ENCODE peak calls at places on chromosomes 2 and 18, in nine cellular contexts. One of them, this sample, is unnamed.

GRCh38 chr18:46166261-46166970 is 62.2 kb downstream of the HAUS1 start:
- DNase-seq in iPS DF 19.7: peak; percentile 79
- DNase-seq in esophagus squamous epithelium: no peak
- DNase-seq in putamen: no peak
- DNase-seq in WERI-Rb-1: no peak
- DNase-seq in CD8-positive, alpha-beta T cell: no peak
- DNase-seq in head of caudate nucleus: no peak
- DNase-seq in GM19239: no peak
- DNase-seq in C1 segment of cervical spinal cord: no peak
- DNase-seq in this sample: no peak

GRCh38 chr2:88081924-88082609 is 14.4 kb downstream of the SMYD1 start:
- DNase-seq in head of caudate nucleus: no peak
- DNase-seq in C1 segment of cervical spinal cord: no peak
- DNase-seq in WERI-Rb-1: no peak
- DNase-seq in iPS DF 19.7: no peak
- DNase-seq in CD8-positive, alpha-beta T cell: no peak
- DNase-seq in putamen: peak; percentile 25
- DNase-seq in GM19239: no peak
- DNase-seq in esophagus squamous epithelium: no peak
- DNase-seq in this sample: no peak

GRCh38 chr2:27212626-27213471 is 781 bp upstream of the SLC5A6 start:
- DNase-seq in iPS DF 19.7: no peak
- DNase-seq in WERI-Rb-1: peak; percentile 22
- DNase-seq in putamen: no peak
- DNase-seq in CD8-positive, alpha-beta T cell: no peak
- DNase-seq in esophagus squamous epithelium: no peak
- DNase-seq in C1 segment of cervical spinal cord: no peak
- DNase-seq in head of caudate nucleus: no peak
- DNase-seq in GM19239: no peak
- DNase-seq in this sample: peak; percentile 56

GRCh38 chr2:171523339-171523931 is 1.2 kb downstream of the CYBRD1 start:
- DNase-seq in WERI-Rb-1: peak; percentile 58
- DNase-seq in head of caudate nucleus: peak; percentile 89
- DNase-seq in iPS DF 19.7: peak; percentile 28
- DNase-seq in GM19239: peak; percentile 23
- DNase-seq in esophagus squamous epithelium: no peak
- DNase-seq in putamen: peak; percentile 83
- DNase-seq in CD8-positive, alpha-beta T cell: no peak
- DNase-seq in C1 segment of cervical spinal cord: peak; percentile 44
- DNase-seq in this sample: peak; percentile 64

GRCh38 chr2:204545861-204546773 is 842 bp downstream of the PARD3B start:
- DNase-seq in CD8-positive, alpha-beta T cell: peak; percentile 50
- DNase-seq in iPS DF 19.7: no peak
- DNase-seq in WERI-Rb-1: peak; percentile 9
- DNase-seq in putamen: no peak
- DNase-seq in esophagus squamous epithelium: no peak
- DNase-seq in C1 segment of cervical spinal cord: no peak
- DNase-seq in GM19239: no peak
- DNase-seq in head of caudate nucleus: no peak
- DNase-seq in this sample: peak; percentile 28

GRCh38 chr18:23845988-23846630 is 156.9 kb downstream of the LAMA3 start:
- DNase-seq in C1 segment of cervical spinal cord: no peak
- DNase-seq in CD8-positive, alpha-beta T cell: no peak
- DNase-seq in head of caudate nucleus: no peak
- DNase-seq in GM19239: no peak
- DNase-seq in WERI-Rb-1: no peak
- DNase-seq in iPS DF 19.7: no peak
- DNase-seq in putamen: no peak
- DNase-seq in esophagus squamous epithelium: no peak
- DNase-seq in this sample: no peak

GRCh38 chr2:62665446-62665845 is 40.1 kb upstream of the EHBP1 start:
- DNase-seq in head of caudate nucleus: no peak
- DNase-seq in GM19239: no peak
- DNase-seq in C1 segment of cervical spinal cord: no peak
- DNase-seq in CD8-positive, alpha-beta T cell: no peak
- DNase-seq in putamen: no peak
- DNase-seq in WERI-Rb-1: no peak
- DNase-seq in iPS DF 19.7: no peak
- DNase-seq in esophagus squamous epithelium: no peak
- DNase-seq in this sample: no peak

GRCh38 chr2:133458280-133458679 is 110.0 kb downstream of the NCKAP5 start:
- DNase-seq in esophagus squamous epithelium: no peak
- DNase-seq in CD8-positive, alpha-beta T cell: no peak
- DNase-seq in GM19239: no peak
- DNase-seq in putamen: no peak
- DNase-seq in head of caudate nucleus: no peak
- DNase-seq in C1 segment of cervical spinal cord: no peak
- DNase-seq in WERI-Rb-1: no peak
- DNase-seq in iPS DF 19.7: no peak
- DNase-seq in this sample: peak; percentile 94

GRCh38 chr2:152483276-152483996 is 148.5 kb downstream of the FMNL2 start:
- DNase-seq in GM19239: no peak
- DNase-seq in WERI-Rb-1: no peak
- DNase-seq in head of caudate nucleus: no peak
- DNase-seq in CD8-positive, alpha-beta T cell: no peak
- DNase-seq in putamen: no peak
- DNase-seq in C1 segment of cervical spinal cord: no peak
- DNase-seq in esophagus squamous epithelium: no peak
- DNase-seq in iPS DF 19.7: no peak
- DNase-seq in this sample: no peak

GRCh38 chr2:156526950-156527636 is 90.9 kb downstream of the GPD2 start:
- DNase-seq in iPS DF 19.7: no peak
- DNase-seq in head of caudate nucleus: no peak
- DNase-seq in GM19239: peak; percentile 7
- DNase-seq in esophagus squamous epithelium: no peak
- DNase-seq in CD8-positive, alpha-beta T cell: no peak
- DNase-seq in C1 segment of cervical spinal cord: no peak
- DNase-seq in WERI-Rb-1: no peak
- DNase-seq in putamen: no peak
- DNase-seq in this sample: no peak

GRCh38 chr2:217049931-217050330 is 190.1 kb upstream of the TNP1 start:
- DNase-seq in putamen: no peak
- DNase-seq in iPS DF 19.7: no peak
- DNase-seq in CD8-positive, alpha-beta T cell: no peak
- DNase-seq in head of caudate nucleus: no peak
- DNase-seq in C1 segment of cervical spinal cord: no peak
- DNase-seq in WERI-Rb-1: no peak
- DNase-seq in GM19239: no peak
- DNase-seq in esophagus squamous epithelium: no peak
- DNase-seq in this sample: no peak

GRCh38 chr18:10297079-10297478 is 157.4 kb upstream of the APCDD1 start:
- DNase-seq in WERI-Rb-1: no peak
- DNase-seq in iPS DF 19.7: no peak
- DNase-seq in putamen: no peak
- DNase-seq in CD8-positive, alpha-beta T cell: no peak
- DNase-seq in GM19239: no peak
- DNase-seq in C1 segment of cervical spinal cord: no peak
- DNase-seq in esophagus squamous epithelium: no peak
- DNase-seq in head of caudate nucleus: no peak
- DNase-seq in this sample: no peak

GRCh38 chr2:9545502-9545901 is 10.1 kb downstream of the ADAM17 start:
- DNase-seq in C1 segment of cervical spinal cord: no peak
- DNase-seq in WERI-Rb-1: no peak
- DNase-seq in CD8-positive, alpha-beta T cell: no peak
- DNase-seq in GM19239: no peak
- DNase-seq in putamen: no peak
- DNase-seq in esophagus squamous epithelium: no peak
- DNase-seq in head of caudate nucleus: no peak
- DNase-seq in iPS DF 19.7: no peak
- DNase-seq in this sample: no peak

GRCh38 chr2:101972621-101973434 is 18.9 kb upstream of the IL1R2 start:
- DNase-seq in esophagus squamous epithelium: no peak
- DNase-seq in WERI-Rb-1: no peak
- DNase-seq in head of caudate nucleus: no peak
- DNase-seq in iPS DF 19.7: no peak
- DNase-seq in CD8-positive, alpha-beta T cell: no peak
- DNase-seq in C1 segment of cervical spinal cord: no peak
- DNase-seq in putamen: no peak
- DNase-seq in GM19239: no peak
- DNase-seq in this sample: peak; percentile 65

GRCh38 chr2:229057997-229058553 is 213.0 kb downstream of the PID1 start:
- DNase-seq in iPS DF 19.7: no peak
- DNase-seq in putamen: no peak
- DNase-seq in GM19239: no peak
- DNase-seq in esophagus squamous epithelium: no peak
- DNase-seq in WERI-Rb-1: no peak
- DNase-seq in CD8-positive, alpha-beta T cell: no peak
- DNase-seq in head of caudate nucleus: no peak
- DNase-seq in C1 segment of cervical spinal cord: no peak
- DNase-seq in this sample: no peak

GRCh38 chr2:69916151-69916550 is 1.2 kb downstream of the MXD1 start:
- DNase-seq in putamen: no peak
- DNase-seq in CD8-positive, alpha-beta T cell: no peak
- DNase-seq in WERI-Rb-1: no peak
- DNase-seq in iPS DF 19.7: no peak
- DNase-seq in GM19239: no peak
- DNase-seq in esophagus squamous epithelium: no peak
- DNase-seq in C1 segment of cervical spinal cord: no peak
- DNase-seq in head of caudate nucleus: no peak
- DNase-seq in this sample: no peak

GRCh38 chr2:134245340-134245984 is 8.4 kb upstream of the MGAT5 start:
- DNase-seq in esophagus squamous epithelium: peak; percentile 11
- DNase-seq in putamen: peak; percentile 69
- DNase-seq in iPS DF 19.7: no peak
- DNase-seq in CD8-positive, alpha-beta T cell: peak; percentile 86
- DNase-seq in head of caudate nucleus: peak; percentile 87
- DNase-seq in WERI-Rb-1: peak; percentile 81
- DNase-seq in GM19239: no peak
- DNase-seq in C1 segment of cervical spinal cord: peak; percentile 2
- DNase-seq in this sample: peak; percentile 72

GRCh38 chr2:59998324-59998723 is 555.1 kb downstream of the BCL11A start:
- DNase-seq in GM19239: no peak
- DNase-seq in esophagus squamous epithelium: no peak
- DNase-seq in putamen: no peak
- DNase-seq in head of caudate nucleus: no peak
- DNase-seq in WERI-Rb-1: no peak
- DNase-seq in CD8-positive, alpha-beta T cell: no peak
- DNase-seq in C1 segment of cervical spinal cord: no peak
- DNase-seq in iPS DF 19.7: no peak
- DNase-seq in this sample: no peak

GRCh38 chr18:77765468-77765867 is 515.8 kb downstream of the GALR1 start:
- DNase-seq in iPS DF 19.7: no peak
- DNase-seq in CD8-positive, alpha-beta T cell: no peak
- DNase-seq in putamen: peak; percentile 31
- DNase-seq in C1 segment of cervical spinal cord: no peak
- DNase-seq in WERI-Rb-1: peak; percentile 87
- DNase-seq in GM19239: no peak
- DNase-seq in head of caudate nucleus: peak; percentile 73
- DNase-seq in esophagus squamous epithelium: no peak
- DNase-seq in this sample: peak; percentile 24

GRCh38 chr2:185919155-185919554 is 180.6 kb downstream of the FSIP2 start:
- DNase-seq in WERI-Rb-1: no peak
- DNase-seq in GM19239: no peak
- DNase-seq in head of caudate nucleus: no peak
- DNase-seq in esophagus squamous epithelium: no peak
- DNase-seq in CD8-positive, alpha-beta T cell: no peak
- DNase-seq in C1 segment of cervical spinal cord: no peak
- DNase-seq in iPS DF 19.7: no peak
- DNase-seq in putamen: no peak
- DNase-seq in this sample: peak; percentile 20

GRCh38 chr2:121659933-121660332 is 10.7 kb upstream of the CLASP1 start:
- DNase-seq in putamen: no peak
- DNase-seq in CD8-positive, alpha-beta T cell: no peak
- DNase-seq in iPS DF 19.7: no peak
- DNase-seq in C1 segment of cervical spinal cord: no peak
- DNase-seq in esophagus squamous epithelium: no peak
- DNase-seq in head of caudate nucleus: no peak
- DNase-seq in WERI-Rb-1: no peak
- DNase-seq in GM19239: no peak
- DNase-seq in this sample: no peak

GRCh38 chr2:225678792-225679191 is 279.3 kb downstream of the NYAP2 start:
- DNase-seq in putamen: no peak
- DNase-seq in WERI-Rb-1: no peak
- DNase-seq in C1 segment of cervical spinal cord: no peak
- DNase-seq in iPS DF 19.7: no peak
- DNase-seq in head of caudate nucleus: no peak
- DNase-seq in GM19239: no peak
- DNase-seq in CD8-positive, alpha-beta T cell: no peak
- DNase-seq in esophagus squamous epithelium: no peak
- DNase-seq in this sample: no peak

GRCh38 chr18:45049548-45050307 is 369.0 kb downstream of the SETBP1 start:
- DNase-seq in head of caudate nucleus: no peak
- DNase-seq in GM19239: no peak
- DNase-seq in iPS DF 19.7: no peak
- DNase-seq in putamen: no peak
- DNase-seq in esophagus squamous epithelium: no peak
- DNase-seq in C1 segment of cervical spinal cord: no peak
- DNase-seq in WERI-Rb-1: no peak
- DNase-seq in CD8-positive, alpha-beta T cell: no peak
- DNase-seq in this sample: no peak

GRCh38 chr2:45823723-45824206 is 172.3 kb downstream of the PRKCE start:
- DNase-seq in putamen: peak; percentile 65
- DNase-seq in CD8-positive, alpha-beta T cell: no peak
- DNase-seq in GM19239: no peak
- DNase-seq in C1 segment of cervical spinal cord: peak; percentile 17
- DNase-seq in head of caudate nucleus: peak; percentile 79
- DNase-seq in iPS DF 19.7: no peak
- DNase-seq in esophagus squamous epithelium: no peak
- DNase-seq in WERI-Rb-1: no peak
- DNase-seq in this sample: peak; percentile 75

GRCh38 chr2:141021109-141021508 is 1109.7 kb downstream of the LRP1B start:
- DNase-seq in C1 segment of cervical spinal cord: no peak
- DNase-seq in CD8-positive, alpha-beta T cell: no peak
- DNase-seq in GM19239: no peak
- DNase-seq in head of caudate nucleus: no peak
- DNase-seq in putamen: no peak
- DNase-seq in esophagus squamous epithelium: no peak
- DNase-seq in iPS DF 19.7: no peak
- DNase-seq in WERI-Rb-1: no peak
- DNase-seq in this sample: peak; percentile 86

GRCh38 chr2:170122883-170123547 is 54.9 kb upstream of the MYO3B start:
- DNase-seq in iPS DF 19.7: no peak
- DNase-seq in C1 segment of cervical spinal cord: no peak
- DNase-seq in CD8-positive, alpha-beta T cell: no peak
- DNase-seq in esophagus squamous epithelium: no peak
- DNase-seq in head of caudate nucleus: no peak
- DNase-seq in GM19239: no peak
- DNase-seq in putamen: no peak
- DNase-seq in WERI-Rb-1: no peak
- DNase-seq in this sample: peak; percentile 92

GRCh38 chr2:47056875-47057731 is 98.0 kb downstream of the STPG4 start:
- DNase-seq in putamen: no peak
- DNase-seq in iPS DF 19.7: no peak
- DNase-seq in head of caudate nucleus: no peak
- DNase-seq in WERI-Rb-1: no peak
- DNase-seq in CD8-positive, alpha-beta T cell: no peak
- DNase-seq in esophagus squamous epithelium: no peak
- DNase-seq in GM19239: no peak
- DNase-seq in C1 segment of cervical spinal cord: no peak
- DNase-seq in this sample: no peak

GRCh38 chr18:11957636-11958035 is 23.7 kb upstream of the IMPA2 start:
- DNase-seq in esophagus squamous epithelium: no peak
- DNase-seq in CD8-positive, alpha-beta T cell: no peak
- DNase-seq in putamen: no peak
- DNase-seq in WERI-Rb-1: no peak
- DNase-seq in head of caudate nucleus: no peak
- DNase-seq in C1 segment of cervical spinal cord: no peak
- DNase-seq in GM19239: no peak
- DNase-seq in iPS DF 19.7: no peak
- DNase-seq in this sample: no peak

GRCh38 chr18:61400714-61401113 is 67.5 kb downstream of the CDH20 start:
- DNase-seq in head of caudate nucleus: no peak
- DNase-seq in C1 segment of cervical spinal cord: no peak
- DNase-seq in WERI-Rb-1: no peak
- DNase-seq in putamen: no peak
- DNase-seq in CD8-positive, alpha-beta T cell: no peak
- DNase-seq in iPS DF 19.7: no peak
- DNase-seq in GM19239: no peak
- DNase-seq in esophagus squamous epithelium: no peak
- DNase-seq in this sample: peak; percentile 5

GRCh38 chr2:216736326-216736725 is 41.0 kb upstream of the IGFBP5 start:
- DNase-seq in iPS DF 19.7: no peak
- DNase-seq in putamen: no peak
- DNase-seq in head of caudate nucleus: no peak
- DNase-seq in GM19239: no peak
- DNase-seq in CD8-positive, alpha-beta T cell: no peak
- DNase-seq in C1 segment of cervical spinal cord: no peak
- DNase-seq in esophagus squamous epithelium: no peak
- DNase-seq in WERI-Rb-1: no peak
- DNase-seq in this sample: no peak

GRCh38 chr18:9477509-9477908 is 2.2 kb downstream of the RALBP1 start:
- DNase-seq in CD8-positive, alpha-beta T cell: no peak
- DNase-seq in putamen: no peak
- DNase-seq in head of caudate nucleus: no peak
- DNase-seq in GM19239: no peak
- DNase-seq in iPS DF 19.7: no peak
- DNase-seq in WERI-Rb-1: no peak
- DNase-seq in esophagus squamous epithelium: no peak
- DNase-seq in C1 segment of cervical spinal cord: no peak
- DNase-seq in this sample: no peak